ENCODE peak calls at places on chromosomes 11 and 22, in seven cellular contexts. One of them, this sample, is unnamed.

GRCh38 chr22:18091916-18092526 is 14.2 kb downstream of the PEX26 start:
- ATAC-seq in activated CD8-positive, alpha-beta T cell treated with anti-CD3 and anti-CD28 coated beads, Interleukin-2, amount 10 ng/mL, durations not matched to agents 7 days and 5 days: no peak
- ATAC-seq in left lobe of liver: peak
- ATAC-seq in upper lobe of right lung: peak
- ATAC-seq in aorta: peak
- ATAC-seq in right lobe of liver: peak
- ATAC-seq in Right ventricle myocardium superior: peak
- ATAC-seq in this sample: peak

GRCh38 chr22:46149493-46149997 is 781 bp upstream of the PPARA start:
- ATAC-seq in right lobe of liver: peak
- ATAC-seq in activated CD8-positive, alpha-beta T cell treated with anti-CD3 and anti-CD28 coated beads, Interleukin-2, amount 10 ng/mL, durations not matched to agents 7 days and 5 days: peak
- ATAC-seq in Right ventricle myocardium superior: peak
- ATAC-seq in left lobe of liver: peak
- ATAC-seq in aorta: peak
- ATAC-seq in upper lobe of right lung: peak
- ATAC-seq in this sample: peak

GRCh38 chr11:46305295-46305694 is 27.8 kb downstream of the CREB3L1 start:
- ATAC-seq in activated CD8-positive, alpha-beta T cell treated with anti-CD3 and anti-CD28 coated beads, Interleukin-2, amount 10 ng/mL, durations not matched to agents 7 days and 5 days: no peak
- ATAC-seq in upper lobe of right lung: peak
- ATAC-seq in right lobe of liver: no peak
- ATAC-seq in Right ventricle myocardium superior: no peak
- ATAC-seq in left lobe of liver: no peak
- ATAC-seq in aorta: no peak
- ATAC-seq in this sample: no peak

GRCh38 chr22:33927752-33928151 is 7.5 kb upstream of the LARGE1 start:
- ATAC-seq in upper lobe of right lung: no peak
- ATAC-seq in activated CD8-positive, alpha-beta T cell treated with anti-CD3 and anti-CD28 coated beads, Interleukin-2, amount 10 ng/mL, durations not matched to agents 7 days and 5 days: no peak
- ATAC-seq in Right ventricle myocardium superior: no peak
- ATAC-seq in right lobe of liver: no peak
- ATAC-seq in left lobe of liver: no peak
- ATAC-seq in aorta: no peak
- ATAC-seq in this sample: no peak

GRCh38 chr11:11407065-11407737 is 54.2 kb upstream of the CSNK2A3 start:
- ATAC-seq in aorta: peak
- ATAC-seq in Right ventricle myocardium superior: peak
- ATAC-seq in left lobe of liver: peak
- ATAC-seq in right lobe of liver: peak
- ATAC-seq in activated CD8-positive, alpha-beta T cell treated with anti-CD3 and anti-CD28 coated beads, Interleukin-2, amount 10 ng/mL, durations not matched to agents 7 days and 5 days: no peak
- ATAC-seq in upper lobe of right lung: peak
- ATAC-seq in this sample: no peak

GRCh38 chr11:130771708-130772107 is 144.6 kb downstream of the SNX19 start:
- ATAC-seq in upper lobe of right lung: no peak
- ATAC-seq in left lobe of liver: no peak
- ATAC-seq in Right ventricle myocardium superior: no peak
- ATAC-seq in activated CD8-positive, alpha-beta T cell treated with anti-CD3 and anti-CD28 coated beads, Interleukin-2, amount 10 ng/mL, durations not matched to agents 7 days and 5 days: no peak
- ATAC-seq in right lobe of liver: no peak
- ATAC-seq in aorta: no peak
- ATAC-seq in this sample: no peak

GRCh38 chr11:68469122-68469521 is 8.6 kb downstream of the PPP6R3 start:
- ATAC-seq in aorta: no peak
- ATAC-seq in upper lobe of right lung: peak
- ATAC-seq in Right ventricle myocardium superior: peak
- ATAC-seq in activated CD8-positive, alpha-beta T cell treated with anti-CD3 and anti-CD28 coated beads, Interleukin-2, amount 10 ng/mL, durations not matched to agents 7 days and 5 days: no peak
- ATAC-seq in left lobe of liver: peak
- ATAC-seq in right lobe of liver: peak
- ATAC-seq in this sample: no peak

GRCh38 chr11:107263865-107264563 is 193.6 kb downstream of the CWF19L2 start:
- ATAC-seq in upper lobe of right lung: no peak
- ATAC-seq in aorta: no peak
- ATAC-seq in Right ventricle myocardium superior: peak
- ATAC-seq in right lobe of liver: no peak
- ATAC-seq in left lobe of liver: no peak
- ATAC-seq in activated CD8-positive, alpha-beta T cell treated with anti-CD3 and anti-CD28 coated beads, Interleukin-2, amount 10 ng/mL, durations not matched to agents 7 days and 5 days: no peak
- ATAC-seq in this sample: no peak

GRCh38 chr22:35842954-35843353 is 125.3 kb downstream of the APOL5 start:
- ATAC-seq in left lobe of liver: peak
- ATAC-seq in aorta: no peak
- ATAC-seq in right lobe of liver: peak
- ATAC-seq in activated CD8-positive, alpha-beta T cell treated with anti-CD3 and anti-CD28 coated beads, Interleukin-2, amount 10 ng/mL, durations not matched to agents 7 days and 5 days: peak
- ATAC-seq in upper lobe of right lung: peak
- ATAC-seq in Right ventricle myocardium superior: peak
- ATAC-seq in this sample: no peak

This sample was measured in activated T-helper 17 cell treated with anti-CD3 and anti-CD28 coated beads, Interleukin-2, amount 50 U/mL, for 72 hours.